ENCODE peak calls at places on chromosome 10, in five cellular contexts. One of them, this sample, is unnamed.

GRCh38 chr10:123952099-123952498 is 60.5 kb upstream of the CPXM2 start:
- DNase-seq in NCI-H2171: no peak
- DNase-seq in neural progenitor cell: no peak
- DNase-seq in GM23338: no peak
- DNase-seq in activated CD8-positive, alpha-beta memory T cell treated with anti-CD3 and anti-CD28 coated beads, Interleukin-2, amount 10 ng/mL, durations not matched to agents 7 days and 5 days: no peak
- DNase-seq in this sample: no peak

GRCh38 chr10:47321521-47322195 is 596 bp upstream of the GDF2 start:
- DNase-seq in NCI-H2171: no peak
- DNase-seq in neural progenitor cell: no peak
- DNase-seq in GM23338: no peak
- DNase-seq in activated CD8-positive, alpha-beta memory T cell treated with anti-CD3 and anti-CD28 coated beads, Interleukin-2, amount 10 ng/mL, durations not matched to agents 7 days and 5 days: no peak
- DNase-seq in this sample: no peak

GRCh38 chr10:100192350-100192749 is 6.5 kb upstream of the ERLIN1 start:
- DNase-seq in NCI-H2171: no peak
- DNase-seq in neural progenitor cell: no peak
- DNase-seq in GM23338: no peak
- DNase-seq in activated CD8-positive, alpha-beta memory T cell treated with anti-CD3 and anti-CD28 coated beads, Interleukin-2, amount 10 ng/mL, durations not matched to agents 7 days and 5 days: no peak
- DNase-seq in this sample: no peak

GRCh38 chr10:101397140-101397539 is 43.2 kb downstream of the BTRC start:
- DNase-seq in NCI-H2171: no peak
- DNase-seq in neural progenitor cell: peak; percentile 77
- DNase-seq in GM23338: peak; percentile 80
- DNase-seq in activated CD8-positive, alpha-beta memory T cell treated with anti-CD3 and anti-CD28 coated beads, Interleukin-2, amount 10 ng/mL, durations not matched to agents 7 days and 5 days: peak; percentile 45
- DNase-seq in this sample: no peak

GRCh38 chr10:75401569-75402485 is at the start of gene ZNF503:
- DNase-seq in NCI-H2171: peak; percentile 89
- DNase-seq in neural progenitor cell: peak; percentile 98
- DNase-seq in GM23338: peak; percentile 98
- DNase-seq in activated CD8-positive, alpha-beta memory T cell treated with anti-CD3 and anti-CD28 coated beads, Interleukin-2, amount 10 ng/mL, durations not matched to agents 7 days and 5 days: peak; percentile 67
- DNase-seq in this sample: peak; percentile 98

GRCh38 chr10:112913255-112913654 is 36.8 kb upstream of the TCF7L2 start:
- DNase-seq in NCI-H2171: no peak
- DNase-seq in neural progenitor cell: no peak
- DNase-seq in GM23338: no peak
- DNase-seq in activated CD8-positive, alpha-beta memory T cell treated with anti-CD3 and anti-CD28 coated beads, Interleukin-2, amount 10 ng/mL, durations not matched to agents 7 days and 5 days: no peak
- DNase-seq in this sample: no peak

GRCh38 chr10:131870831-131871672 is 29.8 kb upstream of the PPP2R2D start:
- DNase-seq in NCI-H2171: no peak
- DNase-seq in neural progenitor cell: no peak
- DNase-seq in GM23338: no peak
- DNase-seq in activated CD8-positive, alpha-beta memory T cell treated with anti-CD3 and anti-CD28 coated beads, Interleukin-2, amount 10 ng/mL, durations not matched to agents 7 days and 5 days: no peak
- DNase-seq in this sample: no peak

GRCh38 chr10:58334817-58335305 is at the start of gene UBE2D1:
- DNase-seq in NCI-H2171: peak; percentile 44
- DNase-seq in neural progenitor cell: peak; percentile 84
- DNase-seq in GM23338: peak; percentile 93
- DNase-seq in activated CD8-positive, alpha-beta memory T cell treated with anti-CD3 and anti-CD28 coated beads, Interleukin-2, amount 10 ng/mL, durations not matched to agents 7 days and 5 days: peak; percentile 87
- DNase-seq in this sample: peak; percentile 90

GRCh38 chr10:99369126-99369525 is 40.0 kb downstream of the CNNM1 start:
- DNase-seq in NCI-H2171: no peak
- DNase-seq in neural progenitor cell: no peak
- DNase-seq in GM23338: no peak
- DNase-seq in activated CD8-positive, alpha-beta memory T cell treated with anti-CD3 and anti-CD28 coated beads, Interleukin-2, amount 10 ng/mL, durations not matched to agents 7 days and 5 days: no peak
- DNase-seq in this sample: no peak

GRCh38 chr10:7363700-7364099 is 47.1 kb downstream of the SFMBT2 start:
- DNase-seq in NCI-H2171: no peak
- DNase-seq in neural progenitor cell: no peak
- DNase-seq in GM23338: no peak
- DNase-seq in activated CD8-positive, alpha-beta memory T cell treated with anti-CD3 and anti-CD28 coated beads, Interleukin-2, amount 10 ng/mL, durations not matched to agents 7 days and 5 days: no peak
- DNase-seq in this sample: no peak

This sample was measured in osteocyte.